ENCODE peak calls at places on chromosomes 6 and 20, in ten cellular contexts. S, K, D, O, J, X, P, I, A and H are unnamed samples.

GRCh38 chr6:45677381-45677992 is 299.8 kb upstream of the SUPT3H start:
- DNase-seq in P (peak; percentile 22), K (no peak), S (no peak), J (peak; percentile 77), D (peak; percentile 86), I (no peak), X (no peak), O (peak; percentile 70), A (no peak), H (no peak)

GRCh38 chr6:32108094-32108627 is 977 bp downstream of the TNXB start:
- DNase-seq in P (peak; percentile 77), S (peak; percentile 34), J (peak; percentile 89), A (peak; percentile 30), D (no peak), K (no peak), O (peak; percentile 78), I (no peak), X (no peak), H (peak; percentile 89)

GRCh38 chr20:53582574-53583351 is 10.9 kb downstream of the ZNF217 start:
- DNase-seq in J (no peak), O (peak; percentile 95), S (no peak), P (no peak), K (peak; percentile 71), X (peak; percentile 28), I (no peak), A (peak; percentile 29), D (peak; percentile 83), H (no peak)

GRCh38 chr20:47258745-47259695 is 97.5 kb downstream of the ZMYND8 start:
- DNase-seq in P (peak; percentile 43), O (peak; percentile 74), K (peak; percentile 23), I (no peak), J (peak; percentile 79), A (no peak), D (peak; percentile 66), X (no peak), S (no peak), H (peak; percentile 82)

GRCh38 chr6:22621028-22621427 is 51.7 kb downstream of the HDGFL1 start:
- DNase-seq in K (no peak), X (no peak), A (no peak), I (no peak), D (no peak), S (no peak), O (no peak), P (no peak), J (no peak), H (no peak)

GRCh38 chr6:151101116-151101810 is 138.5 kb upstream of the AKAP12 start:
- DNase-seq in A (no peak), P (no peak), K (no peak), S (no peak), I (no peak), D (no peak), J (no peak), X (no peak), O (peak; percentile 63), H (no peak)

GRCh38 chr6:112235956-112236355 is 18.4 kb downstream of the LAMA4 start:
- DNase-seq in X (no peak), P (no peak), J (no peak), S (no peak), D (peak; percentile 94), I (no peak), A (no peak), K (no peak), O (peak; percentile 85), H (no peak)

GRCh38 chr6:56334937-56335336 is 87.6 kb upstream of the COL21A1 start:
- DNase-seq in P (no peak), S (no peak), O (peak; percentile 49), K (no peak), I (no peak), D (peak; percentile 79), X (no peak), A (no peak), J (no peak), H (no peak)

GRCh38 chr6:84653027-84653551 is 111.3 kb downstream of the TBX18 start:
- DNase-seq in I (no peak), P (no peak), X (no peak), O (no peak), D (no peak), A (no peak), S (no peak), K (no peak), J (no peak), H (no peak)

GRCh38 chr6:117432273-117432672 is 6.5 kb upstream of the ROS1 start:
- DNase-seq in X (no peak), P (no peak), D (no peak), I (no peak), J (no peak), K (no peak), O (no peak), A (no peak), S (no peak), H (no peak)

GRCh38 chr6:42929928-42930360 is 664 bp downstream of the CNPY3 start:
- DNase-seq in P (peak; percentile 13), J (no peak), D (peak; percentile 57), X (peak; percentile 32), I (no peak), A (no peak), K (no peak), O (peak; percentile 67), S (no peak), H (no peak)

GRCh38 chr6:18277181-18278006 is 13.1 kb upstream of the DEK start:
- DNase-seq in A (no peak), X (no peak), K (no peak), D (no peak), O (no peak), I (no peak), P (no peak), J (no peak), S (no peak), H (no peak)

GRCh38 chr20:34110025-34111013 is 1.7 kb downstream of the EIF2S2 start:
- DNase-seq in I (no peak), K (no peak), S (no peak), A (no peak), O (peak; percentile 30), D (no peak), J (no peak), P (no peak), X (no peak), H (no peak)
- TF ChIP-seq CTCF in I (no peak), K (no peak), S (no peak), A (no peak), O (peak; percentile 11), D (no peak), J (no peak), P (no peak), X (no peak), H (no peak)

DNA sequence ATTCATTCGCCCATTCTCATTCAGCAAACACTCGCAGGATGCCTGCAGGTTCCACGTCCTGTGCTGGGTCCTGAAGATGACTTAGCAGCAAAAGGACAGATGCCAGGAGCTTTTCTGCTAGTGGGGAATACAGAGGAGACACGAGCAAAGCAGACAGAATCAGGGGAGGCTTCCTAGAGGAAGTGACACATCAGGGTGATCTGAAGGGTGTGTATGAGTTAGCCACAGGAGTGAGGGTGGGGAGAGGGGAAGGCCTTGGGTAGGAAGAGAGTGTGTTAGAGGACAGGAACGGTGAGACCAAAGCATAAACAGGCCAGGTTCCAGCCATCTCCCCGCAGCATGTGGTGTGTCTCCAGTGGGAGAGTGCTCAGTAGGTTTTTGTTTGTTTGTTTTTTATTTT is 73.4 kb upstream of the GTSF1L start:
- DNase-seq in I (no peak), K (no peak), D (no peak), J (no peak), P (no peak), A (no peak), X (no peak), O (no peak), S (no peak), H (no peak)
- H3K27ac ChIP-seq in I (no peak overlapping the region), K (no peak overlapping the region), D (no peak overlapping the region), J (no peak overlapping the region), P (no peak overlapping the region), A (no peak overlapping the region), X (no peak overlapping the region), O (no peak overlapping the region), S (no peak overlapping the region), H (no peak overlapping the region)

GRCh38 chr6:95866732-95867131 is 149.0 kb upstream of the FUT9 start:
- DNase-seq in K (peak; percentile 3), A (no peak), D (no peak), J (no peak), O (no peak), P (no peak), X (no peak), S (peak; percentile 19), I (peak; percentile 5), H (no peak)
- TF ChIP-seq CTCF in K (peak; percentile 15), A (no peak), D (no peak), J (peak; percentile 28), O (no peak), P (no peak), X (no peak), S (peak; percentile 12), I (peak; percentile 70), H (no peak)

GRCh38 chr20:35741892-35742740 is at the start of gene RBM39:
- DNase-seq in P (peak; percentile 100), S (peak; percentile 100), A (peak; percentile 100), O (peak; percentile 100), X (peak; percentile 100), J (peak; percentile 100), I (peak; percentile 100), K (peak; percentile 100), D (peak; percentile 100), H (peak; percentile 100)

GRCh38 chr20:35742741-35743523 is 872 bp upstream of the RBM39 start:
- DNase-seq in P (peak; percentile 16), I (no peak), D (no peak), J (no peak), X (no peak), S (no peak), K (peak; percentile 33), A (no peak), O (peak; percentile 25), H (no peak)

GRCh38 chr20:35738410-35739179 is 3.5 kb downstream of the RBM39 start:
- DNase-seq in A (no peak), S (no peak), O (no peak), D (no peak), K (no peak), X (no peak), I (no peak), P (no peak), J (no peak), H (no peak)

GRCh38 chr20:35739294-35740163 is 2.5 kb downstream of the RBM39 start:
- DNase-seq in K (peak; percentile 41), O (peak; percentile 64), D (no peak), J (no peak), P (no peak), I (no peak), A (no peak), X (no peak), S (no peak), H (no peak)

DNA sequence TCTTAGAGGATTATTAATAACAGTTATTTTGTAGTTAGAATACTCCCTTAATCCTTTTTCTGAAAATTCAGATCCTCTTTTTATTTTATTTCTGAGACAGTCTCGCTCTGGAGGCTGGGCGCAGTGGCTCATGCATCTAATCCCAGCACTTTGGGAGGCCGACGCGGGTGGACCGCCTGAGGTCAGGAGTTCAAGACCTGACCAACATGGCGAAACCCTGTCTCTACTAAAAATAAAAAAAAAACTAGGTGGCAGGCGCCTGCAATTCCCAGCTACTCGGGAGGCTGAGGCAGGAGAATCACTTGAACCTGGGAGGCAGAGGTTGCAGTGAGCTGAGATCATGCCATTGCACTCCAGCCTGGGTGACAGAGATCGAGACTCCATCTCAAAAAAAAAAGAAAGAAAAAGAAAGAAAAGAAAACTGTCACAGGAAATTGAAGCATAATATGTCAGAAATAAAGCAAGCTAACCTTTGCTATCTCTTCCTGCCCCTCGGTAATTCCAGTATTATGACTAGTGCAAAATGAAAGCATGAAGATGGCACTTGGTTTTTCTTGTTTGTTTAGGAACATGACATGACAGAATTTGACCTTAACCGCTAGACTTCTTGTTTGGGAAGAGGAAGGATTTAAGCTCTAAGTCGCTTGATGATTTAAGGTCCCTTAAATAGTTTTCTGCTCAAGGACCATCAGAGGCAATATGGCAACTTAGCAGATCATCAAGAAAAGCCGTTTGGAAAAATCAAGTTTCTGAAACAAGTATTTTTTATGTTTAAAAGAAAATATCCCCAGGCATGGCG is 1.8 kb upstream of the RBM39 start:
- DNase-seq in A (no peak), P (no peak), J (no peak), D (no peak), X (no peak), I (no peak), K (peak; percentile 54), O (no peak), S (no peak), H (no peak)
- H3K27ac ChIP-seq in A (peak overlapping the region; percentile 96), P (peak overlapping the region; percentile 99), J (peak overlapping the region; percentile 99), D (peak overlapping the region; percentile 99), X (peak overlapping the region; percentile 97), I (no peak overlapping the region), K (peak overlapping the region; percentile 92), O (peak overlapping the region; percentile 99), S (peak overlapping the region; percentile 94), H (peak overlapping the region; percentile 95)